ENCODE peak calls at places on chromosomes 13 and 19, in eight cellular contexts. Q, G, E, Z, R, V, K and A are unnamed samples.

GRCh38 chr13:32538234-32538620 is 368 bp downstream of the N4BP2L2 start:
- DNase-seq in R (no peak), K (peak; percentile 66), Z (no peak), G (peak; percentile 66), Q (peak; percentile 27), E (no peak), V (peak; percentile 59), A (no peak)

GRCh38 chr13:95858286-95859075 is 181.5 kb downstream of the DNAJC3 start:
- DNase-seq in Q (no peak), K (no peak), R (no peak), E (no peak), Z (no peak), G (no peak), V (no peak), A (no peak)

GRCh38 chr13:46184277-46184699 is 2.3 kb upstream of the LCP1 start:
- DNase-seq in E (peak; percentile 77), Z (no peak), R (no peak), K (peak; percentile 66), V (no peak), Q (peak; percentile 19), G (no peak), A (peak; percentile 87)

GRCh38 chr13:50594276-50594970 is 249.1 kb downstream of the DLEU7 start:
- DNase-seq in V (no peak), K (peak; percentile 57), E (peak; percentile 5), R (no peak), G (no peak), Z (no peak), Q (no peak), A (no peak)

GRCh38 chr13:50617134-50617721 is 226.3 kb downstream of the DLEU7 start:
- DNase-seq in E (no peak), G (peak; percentile 90), V (no peak), K (no peak), R (no peak), Q (no peak), Z (no peak), A (no peak)

GRCh38 chr13:23715762-23716235 is 145.6 kb downstream of the TNFRSF19 start:
- DNase-seq in Z (no peak), R (no peak), G (no peak), V (no peak), Q (no peak), E (no peak), K (no peak), A (no peak)

GRCh38 chr13:32001392-32001768 is 30.2 kb upstream of the FRY start:
- DNase-seq in K (peak; percentile 61), G (peak; percentile 44), Z (no peak), Q (no peak), E (no peak), V (peak; percentile 65), R (no peak), A (no peak)

GRCh38 chr13:111116830-111117229 is 1.7 kb downstream of the ARHGEF7 start:
- DNase-seq in Q (no peak), E (no peak), R (no peak), Z (no peak), K (no peak), G (no peak), V (no peak), A (no peak)

GRCh38 chr13:23578411-23579071 is 8.3 kb downstream of the TNFRSF19 start:
- DNase-seq in R (no peak), Z (peak; percentile 71), G (peak; percentile 70), E (peak; percentile 59), K (peak; percentile 82), Q (peak; percentile 81), V (peak; percentile 88), A (peak; percentile 77)

GRCh38 chr13:104376588-104376987 is 1310.4 kb upstream of the SLC10A2 start:
- DNase-seq in K (no peak), R (no peak), V (no peak), E (no peak), Z (no peak), G (no peak), Q (no peak), A (no peak)

GRCh38 chr13:67278230-67278629 is 48.1 kb upstream of the PCDH9 start:
- DNase-seq in G (no peak), Z (no peak), V (no peak), Q (no peak), K (no peak), E (no peak), R (no peak), A (no peak)

GRCh38 chr13:113058129-113058987 is 47.2 kb upstream of the F7 start:
- DNase-seq in Q (no peak), E (no peak), G (no peak), V (no peak), K (no peak), R (no peak), Z (peak; percentile 33), A (no peak)

GRCh38 chr13:28854657-28855056 is 34.5 kb downstream of the MTUS2 start:
- DNase-seq in R (no peak), K (peak; percentile 11), E (no peak), Q (no peak), V (no peak), G (no peak), Z (no peak), A (no peak)

GRCh38 chr13:41547253-41548000 is 90.1 kb downstream of the RGCC start:
- DNase-seq in G (no peak), R (peak; percentile 92), K (no peak), Q (peak; percentile 25), V (peak; percentile 71), E (no peak), Z (no peak), A (no peak)
- H3K4me1 ChIP-seq in G (peaks cover 33% of the 10 kb centered on the region), R (peaks cover 23% of the 10 kb centered on the region), K (no peaks in the 10 kb centered on the region), Q (peaks cover 7% of the 10 kb centered on the region), V (peaks cover 19% of the 10 kb centered on the region), E (no peaks in the 10 kb centered on the region), Z (no peaks in the 10 kb centered on the region), A (no peaks in the 10 kb centered on the region)

GRCh38 chr13:73883162-73883561 is 251.0 kb downstream of the KLF12 start:
- DNase-seq in E (no peak), G (no peak), Z (no peak), K (no peak), R (no peak), Q (no peak), V (no peak), A (no peak)

GRCh38 chr13:73879346-73880020 is 254.7 kb downstream of the KLF12 start:
- DNase-seq in G (no peak), Q (no peak), Z (no peak), E (no peak), K (no peak), R (no peak), V (no peak), A (no peak)

GRCh38 chr13:73877399-73877798 is 256.8 kb downstream of the KLF12 start:
- DNase-seq in R (no peak), Z (no peak), Q (no peak), K (no peak), E (no peak), V (no peak), G (no peak), A (no peak)

GRCh38 chr13:73876323-73876722 is 257.9 kb downstream of the KLF12 start:
- DNase-seq in E (no peak), R (no peak), K (no peak), Q (no peak), V (no peak), Z (no peak), G (no peak), A (no peak)

GRCh38 chr13:73880365-73880764 is 253.8 kb downstream of the KLF12 start:
- DNase-seq in K (no peak), V (no peak), Q (no peak), R (no peak), E (no peak), G (no peak), Z (no peak), A (no peak)
- H3K27me3 ChIP-seq in K (no peaks in the 10 kb centered on the region), V (no peaks in the 10 kb centered on the region), Q (no peaks in the 10 kb centered on the region), R (no peaks in the 10 kb centered on the region), E (no peaks in the 10 kb centered on the region), G (no peaks in the 10 kb centered on the region), Z (no peaks in the 10 kb centered on the region), A (no peaks in the 10 kb centered on the region)

GRCh38 chr19:43462887-43463380 is 2.5 kb downstream of the LYPD3 start:
- DNase-seq in K (no peak), Z (no peak), G (no peak), V (no peak), E (no peak), Q (no peak), R (no peak), A (no peak)
- H3K27ac ChIP-seq in K (no peak overlapping the region), Z (peak overlapping the region; percentile 43), G (peak overlapping the region; percentile 38), V (peak overlapping the region; percentile 8), E (peak overlapping the region; percentile 48), Q (no peak overlapping the region), R (peak overlapping the region; percentile 89), A (peak overlapping the region; percentile 80)

DNA sequence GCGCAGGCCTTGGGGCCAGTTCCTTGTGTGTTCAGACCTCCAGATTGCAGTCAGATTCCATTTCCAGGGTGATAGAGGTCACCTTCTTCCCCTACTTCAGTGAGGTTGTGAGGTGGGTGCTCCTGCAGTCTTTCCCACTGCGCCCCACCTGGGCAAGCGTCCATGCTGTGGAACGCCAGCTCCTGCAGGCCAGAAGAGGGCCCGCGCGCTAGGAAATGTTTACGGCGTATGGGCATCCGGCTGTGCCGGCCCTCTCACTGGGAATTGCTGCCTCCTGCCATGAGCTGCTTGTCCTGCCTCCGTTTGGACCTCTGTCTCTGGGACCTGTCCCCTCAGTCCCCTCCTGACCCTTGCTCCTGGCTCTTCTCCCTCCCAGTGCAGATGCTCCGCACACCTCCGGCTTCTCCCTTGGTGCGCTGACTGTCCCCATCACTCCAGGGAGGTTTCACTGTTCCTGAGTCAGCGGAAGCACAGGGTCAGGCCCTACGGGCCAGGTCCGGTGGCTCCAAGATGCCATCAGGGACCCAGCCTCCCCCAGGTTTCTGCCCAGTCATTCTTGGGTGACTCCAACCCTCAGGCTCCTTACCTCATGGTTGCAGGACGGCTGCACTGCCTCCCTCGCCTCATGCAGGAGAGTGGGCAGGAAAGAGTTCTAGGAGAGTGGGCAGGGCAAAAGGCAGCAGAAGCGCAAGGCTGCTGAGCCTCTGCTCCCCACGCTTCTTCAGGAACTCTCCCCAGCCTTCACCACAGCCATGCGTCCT is 56.6 kb downstream of the SMARCA4 start:
- DNase-seq in E (no peak), K (no peak), Q (no peak), G (no peak), R (no peak), V (no peak), Z (no peak), A (no peak)
- H3K4me1 ChIP-seq in E (no peaks in the 10 kb centered on the region), K (no peaks in the 10 kb centered on the region), Q (no peaks in the 10 kb centered on the region), G (peaks cover 8% of the 10 kb centered on the region), R (no peaks in the 10 kb centered on the region), V (peaks cover 18% of the 10 kb centered on the region), Z (no peaks in the 10 kb centered on the region), A (peaks cover 14% of the 10 kb centered on the region)